ENCODE peak calls at places on chromosome 2, in seven cellular contexts. Y, J, X, P, W, V and U are unnamed samples.

GRCh38 chr2:167966937-167967913 is 280.2 kb downstream of the STK39 start:
- DNase-seq in Y (no peak), J (no peak), X (no peak), P (peak; percentile 16), W (no peak), V (no peak), U (no peak)

GRCh38 chr2:8168007-8168717 is 513.7 kb upstream of the ID2 start:
- DNase-seq in Y (no peak), J (no peak), X (no peak), P (no peak), W (no peak), V (no peak), U (no peak)

GRCh38 chr2:80292474-80292873 is 12.1 kb downstream of the LRRTM1 start:
- DNase-seq in Y (no peak), J (no peak), X (no peak), P (no peak), W (no peak), V (no peak), U (peak; percentile 17)

GRCh38 chr2:218618102-218618860 is 10.6 kb downstream of the PLCD4 start:
- DNase-seq in Y (no peak), J (no peak), X (no peak), P (peak; percentile 41), W (no peak), V (no peak), U (no peak)

GRCh38 chr2:12649602-12650400 is 66.9 kb upstream of the TRIB2 start:
- DNase-seq in Y (no peak), J (no peak), X (no peak), P (no peak), W (no peak), V (no peak), U (no peak)

GRCh38 chr2:157837851-157838441 is 38.2 kb downstream of the ACVR1 start:
- DNase-seq in Y (peak; percentile 14), J (no peak), X (no peak), P (peak; percentile 38), W (peak; percentile 52), V (no peak), U (no peak)

GRCh38 chr2:200308421-200309295 is 2.2 kb downstream of the SPATS2L start:
- DNase-seq in Y (no peak), J (no peak), X (peak; percentile 34), P (peak; percentile 58), W (peak; percentile 44), V (no peak), U (no peak)

GRCh38 chr2:175490306-175490705 is 308.8 kb upstream of the ATP5MC3 start:
- DNase-seq in Y (no peak), J (no peak), X (no peak), P (no peak), W (no peak), V (no peak), U (no peak)

GRCh38 chr2:134714228-134714627 is 4.6 kb downstream of the TMEM163 start:
- DNase-seq in Y (no peak), J (no peak), X (no peak), P (no peak), W (no peak), V (no peak), U (no peak)

GRCh38 chr2:172996387-172996961 is 79.2 kb upstream of the MAP3K20 start:
- DNase-seq in Y (no peak), J (no peak), X (no peak), P (peak; percentile 69), W (no peak), V (no peak), U (no peak)

GRCh38 chr2:167209784-167210183 is 321.5 kb downstream of the XIRP2 start:
- DNase-seq in Y (no peak), J (no peak), X (no peak), P (no peak), W (peak; percentile 47), V (no peak), U (no peak)

GRCh38 chr2:239664216-239664785 is 263.5 kb upstream of the HDAC4 start:
- DNase-seq in Y (no peak), J (no peak), X (no peak), P (no peak), W (no peak), V (no peak), U (no peak)

GRCh38 chr2:16182841-16183240 is 242.5 kb downstream of the MYCN start:
- DNase-seq in Y (no peak), J (no peak), X (no peak), P (no peak), W (no peak), V (no peak), U (no peak)

GRCh38 chr2:17752892-17753802 is 463 bp downstream of the SMC6 start:
- DNase-seq in Y (peak; percentile 56), J (no peak), X (peak; percentile 92), P (peak; percentile 79), W (peak; percentile 25), V (no peak), U (peak; percentile 3)

GRCh38 chr2:206442854-206443734 is at the start of gene ADAM23:
- DNase-seq in Y (no peak), J (peak; percentile 83), X (peak; percentile 54), P (peak; percentile 44), W (peak; percentile 40), V (peak; percentile 6), U (peak; percentile 0)

GRCh38 chr2:72204782-72205545 is 57.3 kb upstream of the CYP26B1 start:
- DNase-seq in Y (no peak), J (no peak), X (no peak), P (no peak), W (no peak), V (no peak), U (no peak)

GRCh38 chr2:231360401-231360800 is 35.1 kb upstream of the B3GNT7 start:
- DNase-seq in Y (no peak), J (peak; percentile 73), X (no peak), P (no peak), W (no peak), V (no peak), U (no peak)

GRCh38 chr2:127100261-127101047 is 6.5 kb downstream of the BIN1 start:
- DNase-seq in Y (peak; percentile 83), J (no peak), X (no peak), P (peak; percentile 54), W (peak; percentile 33), V (no peak), U (no peak)

GRCh38 chr2:121777699-121778058 is 22.2 kb downstream of the TSN start:
- DNase-seq in Y (no peak), J (no peak), X (no peak), P (peak; percentile 38), W (peak; percentile 69), V (no peak), U (no peak)

GRCh38 chr2:75290600-75291140 is 91.3 kb upstream of the TACR1 start:
- DNase-seq in Y (no peak), J (no peak), X (no peak), P (peak; percentile 58), W (peak; percentile 50), V (no peak), U (no peak)

GRCh38 chr2:88540346-88540745 is 86.9 kb downstream of the EIF2AK3 start:
- DNase-seq in Y (no peak), J (no peak), X (no peak), P (peak; percentile 71), W (peak; percentile 69), V (no peak), U (no peak)

GRCh38 chr2:121187922-121188411 is 97.0 kb downstream of the TFCP2L1 start:
- DNase-seq in Y (no peak), J (peak; percentile 59), X (no peak), P (no peak), W (no peak), V (no peak), U (no peak)

GRCh38 chr2:64453710-64454315 is at the start of gene LGALSL:
- DNase-seq in Y (peak; percentile 93), J (peak; percentile 90), X (peak; percentile 62), P (peak; percentile 59), W (peak; percentile 43), V (peak; percentile 29), U (no peak)

GRCh38 chr2:5515693-5516092 is 176.5 kb upstream of the SOX11 start:
- DNase-seq in Y (no peak), J (no peak), X (no peak), P (no peak), W (no peak), V (no peak), U (no peak)

GRCh38 chr2:184596819-184597411 is 1.4 kb upstream of the ZNF804A start:
- DNase-seq in Y (no peak), J (no peak), X (peak; percentile 72), P (peak; percentile 65), W (peak; percentile 51), V (no peak), U (no peak)

GRCh38 chr2:13193075-13193474 is 476.3 kb downstream of the TRIB2 start:
- DNase-seq in Y (no peak), J (no peak), X (peak; percentile 94), P (peak; percentile 2), W (peak; percentile 11), V (no peak), U (no peak)

GRCh38 chr2:108575132-108575966 is 41.1 kb downstream of the LIMS1 start:
- DNase-seq in Y (no peak), J (no peak), X (peak; percentile 39), P (peak; percentile 89), W (peak; percentile 63), V (no peak), U (no peak)

GRCh38 chr2:214126135-214126534 is 284.7 kb upstream of the VWC2L start:
- DNase-seq in Y (no peak), J (no peak), X (no peak), P (peak; percentile 69), W (peak; percentile 8), V (no peak), U (no peak)

GRCh38 chr2:8004250-8004681 is 677.6 kb upstream of the ID2 start:
- DNase-seq in Y (peak; percentile 48), J (no peak), X (peak; percentile 23), P (peak; percentile 92), W (peak; percentile 89), V (no peak), U (no peak)